ENCODE peak calls at places on chromosomes 3 and 15, in five cellular contexts. One of them, this sample, is unnamed.

GRCh38 chr3:184345678-184346144 is 8.3 kb downstream of the FAM131A start:
- DNase-seq in stimulated activated CD4-positive, alpha-beta T cell treated with anti-CD3 and anti-CD28 coated beads, Interleukin-2, amount 100 ng/mL, for 48 hours: no peak
- DNase-seq in natural killer cell: no peak
- DNase-seq in WTC11: peak
- DNase-seq in Peyer's patch: no peak
- DNase-seq in this sample: no peak

GRCh38 chr3:137761099-137761562 is 3.0 kb upstream of the SOX14 start:
- DNase-seq in natural killer cell: no peak
- DNase-seq in Peyer's patch: no peak
- DNase-seq in WTC11: peak
- DNase-seq in stimulated activated CD4-positive, alpha-beta T cell treated with anti-CD3 and anti-CD28 coated beads, Interleukin-2, amount 100 ng/mL, for 48 hours: no peak
- DNase-seq in this sample: no peak

GRCh38 chr3:58101499-58102370 is 93.5 kb downstream of the FLNB start:
- DNase-seq in WTC11: no peak
- DNase-seq in natural killer cell: no peak
- DNase-seq in Peyer's patch: no peak
- DNase-seq in stimulated activated CD4-positive, alpha-beta T cell treated with anti-CD3 and anti-CD28 coated beads, Interleukin-2, amount 100 ng/mL, for 48 hours: no peak
- DNase-seq in this sample: no peak

GRCh38 chr3:169744332-169745054 is 20.4 kb downstream of the TERC start:
- DNase-seq in WTC11: no peak
- DNase-seq in stimulated activated CD4-positive, alpha-beta T cell treated with anti-CD3 and anti-CD28 coated beads, Interleukin-2, amount 100 ng/mL, for 48 hours: no peak
- DNase-seq in Peyer's patch: no peak
- DNase-seq in natural killer cell: no peak
- DNase-seq in this sample: no peak

GRCh38 chr3:150773616-150774192 is 10.7 kb upstream of the SIAH2 start:
- DNase-seq in stimulated activated CD4-positive, alpha-beta T cell treated with anti-CD3 and anti-CD28 coated beads, Interleukin-2, amount 100 ng/mL, for 48 hours: no peak
- DNase-seq in WTC11: no peak
- DNase-seq in Peyer's patch: no peak
- DNase-seq in natural killer cell: no peak
- DNase-seq in this sample: no peak

GRCh38 chr3:152574461-152575079 is 260.4 kb upstream of the P2RY1 start:
- DNase-seq in stimulated activated CD4-positive, alpha-beta T cell treated with anti-CD3 and anti-CD28 coated beads, Interleukin-2, amount 100 ng/mL, for 48 hours: peak
- DNase-seq in WTC11: peak
- DNase-seq in Peyer's patch: peak
- DNase-seq in natural killer cell: no peak
- DNase-seq in this sample: peak

GRCh38 chr3:47103619-47104018 is 60.3 kb downstream of the SETD2 start:
- DNase-seq in natural killer cell: no peak
- DNase-seq in WTC11: no peak
- DNase-seq in stimulated activated CD4-positive, alpha-beta T cell treated with anti-CD3 and anti-CD28 coated beads, Interleukin-2, amount 100 ng/mL, for 48 hours: no peak
- DNase-seq in Peyer's patch: no peak
- DNase-seq in this sample: no peak

GRCh38 chr15:55168350-55168974 is 28.3 kb downstream of the RSL24D1 start:
- DNase-seq in stimulated activated CD4-positive, alpha-beta T cell treated with anti-CD3 and anti-CD28 coated beads, Interleukin-2, amount 100 ng/mL, for 48 hours: peak
- DNase-seq in WTC11: peak
- DNase-seq in natural killer cell: peak
- DNase-seq in Peyer's patch: no peak
- DNase-seq in this sample: no peak

GRCh38 chr3:41265011-41265545 is 65.8 kb downstream of the CTNNB1 start:
- DNase-seq in natural killer cell: no peak
- DNase-seq in stimulated activated CD4-positive, alpha-beta T cell treated with anti-CD3 and anti-CD28 coated beads, Interleukin-2, amount 100 ng/mL, for 48 hours: no peak
- DNase-seq in WTC11: no peak
- DNase-seq in Peyer's patch: no peak
- DNase-seq in this sample: no peak